ENCODE peak calls at places on chromosomes 4 and X, in five cellular contexts. B is A549, J is OCI-LY7, E is IMR-90, N is testis. H is an unnamed sample.

GRCh38 chrX:105331244-105331643 is 110.8 kb upstream of the TEX13A start:
- DNase-seq in B (no peak), J (no peak), E (peak; percentile 52), N (no peak), H (no peak)

GRCh38 chr4:11774346-11774745 is 345.7 kb upstream of the HS3ST1 start:
- DNase-seq in B (no peak), J (no peak), E (no peak), N (no peak), H (no peak)

GRCh38 chrX:24575496-24575895 is 71.7 kb downstream of the PCYT1B start:
- DNase-seq in B (no peak), J (no peak), E (no peak), N (no peak), H (no peak)

GRCh38 chr4:123453006-123453685 is 56.6 kb downstream of the SPRY1 start:
- DNase-seq in B (no peak), J (no peak), E (peak; percentile 43), N (no peak), H (no peak)

GRCh38 chr4:177632481-177632880 is 190.2 kb upstream of the AGA start:
- DNase-seq in B (no peak), J (no peak), E (no peak), N (no peak), H (no peak)

GRCh38 chr4:86554641-86555040 is 39.5 kb upstream of the PTPN13 start:
- DNase-seq in B (no peak), J (no peak), E (no peak), N (no peak), H (no peak)

GRCh38 chr4:133152330-133152791 is 3.3 kb downstream of the PCDH10 start:
- DNase-seq in B (no peak), J (no peak), E (no peak), N (no peak), H (no peak)

GRCh38 chr4:138037716-138038115 is 204.4 kb downstream of the SLC7A11 start:
- DNase-seq in B (no peak), J (no peak), E (peak; percentile 83), N (no peak), H (no peak)

GRCh38 chr4:120902925-120903324 is 19.6 kb downstream of the PRDM5 start:
- DNase-seq in B (no peak), J (no peak), E (no peak), N (no peak), H (no peak)

GRCh38 chr4:76377922-76378321 is 43.0 kb downstream of the CCDC158 start:
- DNase-seq in B (peak; percentile 15), J (peak; percentile 4), E (peak; percentile 61), N (peak; percentile 27), H (no peak)

GRCh38 chr4:183155450-183156184 is 56.6 kb downstream of the WWC2 start:
- DNase-seq in B (no peak), J (no peak), E (no peak), N (no peak), H (no peak)

GRCh38 chr4:8701101-8702019 is 108.8 kb downstream of the CPZ start:
- DNase-seq in B (no peak), J (no peak), E (no peak), N (no peak), H (no peak)

GRCh38 chrX:111568356-111568755 is 56.9 kb downstream of the SERTM2 start:
- DNase-seq in B (peak; percentile 6), J (no peak), E (peak; percentile 0), N (peak; percentile 14), H (no peak)

GRCh38 chr4:101865501-101866062 is 75.1 kb downstream of the BANK1 start:
- DNase-seq in B (peak; percentile 35), J (no peak), E (peak; percentile 57), N (no peak), H (no peak)

GRCh38 chr4:21765810-21766407 is 182.7 kb downstream of the KCNIP4 start:
- DNase-seq in B (peak; percentile 2), J (peak; percentile 41), E (peak; percentile 29), N (peak; percentile 60), H (peak; percentile 3)

GRCh38 chr4:106478152-106478551 is 109.6 kb upstream of the GIMD1 start:
- DNase-seq in B (no peak), J (no peak), E (no peak), N (no peak), H (no peak)

GRCh38 chrX:43269201-43269600 is 386.9 kb upstream of the MAOA start:
- DNase-seq in B (no peak), J (no peak), E (no peak), N (no peak), H (no peak)

GRCh38 chr4:26226978-26227377 is 93.8 kb upstream of the RBPJ start:
- DNase-seq in B (no peak), J (no peak), E (no peak), N (no peak), H (no peak)

GRCh38 chr4:20368926-20369325 is 117.2 kb downstream of the SLIT2 start:
- DNase-seq in B (no peak), J (no peak), E (peak; percentile 67), N (no peak), H (no peak)

GRCh38 chr4:118821590-118822293 is 14.2 kb downstream of the SEC24D start:
- DNase-seq in B (no peak), J (no peak), E (no peak), N (no peak), H (no peak)

GRCh38 chr4:67122029-67122428 is 423.3 kb downstream of the CENPC start:
- DNase-seq in B (no peak), J (no peak), E (no peak), N (no peak), H (no peak)

GRCh38 chr4:1871471-1872021 is 353 bp downstream of the NSD2 start:
- DNase-seq in B (no peak), J (peak; percentile 50), E (no peak), N (no peak), H (no peak)

DNA sequence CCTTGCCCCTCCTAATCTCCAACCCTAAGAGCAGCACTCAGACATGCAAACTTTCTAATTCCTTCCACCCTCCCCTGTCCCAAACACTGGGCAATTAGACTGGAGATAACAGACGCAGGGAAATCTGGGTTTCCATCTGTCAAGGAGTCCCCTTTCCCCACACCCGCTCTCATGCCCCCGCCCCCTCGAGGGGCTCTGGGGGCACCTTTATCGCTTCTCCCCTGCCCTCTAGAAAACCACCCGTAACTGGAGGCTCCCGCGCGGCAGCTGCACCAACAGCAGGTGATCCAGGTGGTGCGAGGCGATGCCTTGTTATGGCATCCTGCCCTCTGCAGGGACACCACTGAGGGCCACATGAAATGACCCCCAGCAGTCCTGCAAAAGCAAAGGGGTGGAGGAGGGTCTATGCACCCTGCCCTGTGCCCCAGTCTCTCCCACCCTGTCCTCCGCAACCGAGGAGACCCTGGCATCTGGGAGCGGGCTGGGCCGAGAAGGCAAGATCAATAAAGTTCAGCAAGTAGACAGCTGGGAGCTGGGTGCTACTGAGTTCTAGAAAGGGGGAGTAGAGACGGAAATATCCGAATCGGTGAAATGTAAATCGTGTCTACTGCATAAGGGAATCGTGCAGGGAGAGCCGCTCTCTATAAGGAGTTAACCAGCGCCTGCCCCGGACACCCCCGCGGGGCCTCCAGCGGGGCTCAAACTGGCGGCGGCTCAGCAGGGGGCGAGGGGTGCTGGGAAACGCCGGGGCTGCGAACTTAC is 1.6 kb downstream of the KCTD8 start:
- DNase-seq in B (no peak), J (no peak), E (no peak), N (no peak), H (no peak)
- H3K4me3 ChIP-seq in B (no peak overlapping the region), J (no peak overlapping the region), E (no peak overlapping the region), N (peak overlapping the region; percentile 62), H (no peak overlapping the region)

GRCh38 chrX:150163181-150163930 is 199.8 kb upstream of the MAMLD1 start:
- DNase-seq in B (no peak), J (no peak), E (no peak), N (peak; percentile 28), H (no peak)
- H3K9me3 ChIP-seq in B (no peaks in the 10 kb centered on the region), J (no peaks in the 10 kb centered on the region), E (no peaks in the 10 kb centered on the region), N (no peaks in the 10 kb centered on the region), H (no peaks in the 10 kb centered on the region)

GRCh38 chrX:74537011-74537390 is 77.4 kb downstream of the RLIM start:
- DNase-seq in B (no peak), J (no peak), E (peak; percentile 33), N (peak; percentile 54), H (no peak)

GRCh38 chrX:74545880-74546279 is 68.5 kb downstream of the RLIM start:
- DNase-seq in B (no peak), J (no peak), E (no peak), N (no peak), H (no peak)

GRCh38 chrX:74536142-74537010 is 78.0 kb downstream of the RLIM start:
- DNase-seq in B (peak; percentile 30), J (no peak), E (peak; percentile 83), N (peak; percentile 79), H (peak; percentile 89)

GRCh38 chrX:74535633-74536141 is 78.7 kb downstream of the RLIM start:
- DNase-seq in B (no peak), J (no peak), E (peak; percentile 66), N (peak; percentile 70), H (peak; percentile 86)

DNA sequence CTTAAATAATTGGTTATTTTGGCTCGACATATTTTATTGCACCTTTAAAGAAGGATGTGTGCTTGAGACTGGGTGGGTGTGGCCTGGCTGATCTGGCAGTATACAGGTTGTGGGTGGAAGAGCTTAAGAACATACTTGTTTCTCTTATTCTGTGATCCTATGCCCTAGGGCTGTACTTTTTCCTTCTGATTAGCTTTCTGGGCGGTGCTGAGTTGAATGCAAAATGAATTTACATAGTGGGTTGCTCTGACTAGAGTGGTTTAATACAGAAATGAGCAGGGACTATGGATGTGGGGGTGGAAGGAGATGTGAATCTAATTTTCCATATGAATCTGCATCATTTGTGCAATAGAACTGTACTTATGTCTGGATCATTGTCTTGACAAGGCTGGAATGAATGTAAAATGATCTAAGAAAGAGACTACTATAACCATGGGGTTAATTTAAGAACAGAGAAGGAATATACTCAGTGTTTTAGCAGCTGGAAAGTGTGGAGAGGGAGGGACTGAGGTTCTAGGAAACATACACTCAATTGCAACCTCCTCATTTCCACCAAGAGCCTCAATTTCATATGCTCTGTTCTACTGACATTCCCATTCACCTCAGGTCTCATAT is 73.7 kb downstream of the RLIM start:
- DNase-seq in B (no peak), J (no peak), E (no peak), N (no peak), H (no peak)
- H3K4me3 ChIP-seq in B (no peak overlapping the region), J (no peak overlapping the region), E (no peak overlapping the region), N (no peak overlapping the region), H (no peak overlapping the region)

GRCh38 chr4:71867598-71867997 is 83.7 kb upstream of the GC start:
- DNase-seq in B (no peak), J (no peak), E (peak; percentile 0), N (no peak), H (no peak)
- H3K9me3 ChIP-seq in B (no peaks in the 10 kb centered on the region), J (no peaks in the 10 kb centered on the region), E (peaks cover 2% of the 10 kb centered on the region), N (no peaks in the 10 kb centered on the region), H (no peaks in the 10 kb centered on the region)